ENCODE peak calls at places on chromosomes 5 and 9, in six cellular contexts. Q is neural crest cell, V is NCI-H460, L is osteoblast, U is HEK293T, X is GM04504. R is an unnamed sample.

GRCh38 chr9:73231203-73231602 is 79.5 kb downstream of the ANXA1 start:
- DNase-seq in Q (no peak), U (no peak), L (no peak), V (no peak), X (no peak), R (no peak)

GRCh38 chr5:16736158-16736994 is 119.6 kb upstream of the RETREG1 start:
- DNase-seq in X (peak), U (no peak), V (peak), Q (peak), L (no peak), R (no peak)

GRCh38 chr5:171984748-171985419 is 21.6 kb downstream of the FBXW11 start:
- DNase-seq in U (no peak), Q (no peak), V (no peak), X (peak), L (peak), R (peak)

GRCh38 chr5:116575635-116576042 is 1.0 kb upstream of the SEMA6A start:
- DNase-seq in L (peak), U (no peak), X (no peak), Q (peak), V (no peak), R (no peak)

GRCh38 chr9:123268950-123269302 is 540 bp upstream of the STRBP start:
- DNase-seq in X (no peak), V (no peak), Q (no peak), L (no peak), U (no peak), R (no peak)

GRCh38 chr5:132905938-132906337 is 32.5 kb downstream of the LEAP2 start:
- DNase-seq in V (peak), Q (no peak), U (no peak), L (no peak), X (peak), R (no peak)

GRCh38 chr5:35854248-35854647 is 2.4 kb upstream of the IL7R start:
- DNase-seq in U (no peak), Q (no peak), X (no peak), V (no peak), L (no peak), R (peak)

GRCh38 chr5:143241892-143242291 is 161.6 kb downstream of the NR3C1 start:
- DNase-seq in X (no peak), Q (no peak), L (no peak), V (no peak), U (no peak), R (no peak)

GRCh38 chr5:76145945-76146344 is 62.8 kb downstream of the SV2C start:
- DNase-seq in X (no peak), V (no peak), U (peak), L (no peak), Q (no peak), R (no peak)